ENCODE peak calls at places on chromosomes 7 and 10, in five cellular contexts. H is stimulated activated CD8-positive, alpha-beta memory T cell treated with anti-CD3 and anti-CD28 coated beads, Interleukin-7, amount 100 ng/mL, for 1 hour; P is ELR; A is activated gamma-delta T cell treated with anti-CD3 and anti-CD28 coated beads, Interleukin-2, amount 50 U/mL, for 16 hours; O is iris pigment epithelial cell. Z is an unnamed sample.

GRCh38 chr7:106425017-106425719 is 140.4 kb upstream of the NAMPT start:
- DNase-seq in H (no peak), P (peak), A (peak), O (peak), Z (no peak)

GRCh38 chr10:3889961-3890522 is 105.0 kb upstream of the KLF6 start:
- DNase-seq in H (no peak), P (peak), A (no peak), O (peak), Z (no peak)

GRCh38 chr7:55641273-55641691 is 69.0 kb upstream of the VOPP1 start:
- DNase-seq in H (no peak), P (peak), A (peak), O (peak), Z (no peak)

GRCh38 chr10:79442171-79443040 is 3.0 kb downstream of the ZCCHC24 start:
- DNase-seq in H (no peak), P (no peak), A (no peak), O (no peak), Z (no peak)

GRCh38 chr10:129694633-129695356 is 227.8 kb downstream of the MGMT start:
- DNase-seq in H (no peak), P (no peak), A (no peak), O (no peak), Z (no peak)

GRCh38 chr7:27670177-27670576 is 7.5 kb upstream of the HIBADH start:
- DNase-seq in H (no peak), P (no peak), A (no peak), O (no peak), Z (no peak)

GRCh38 chr7:128916643-128916915 is 6.1 kb upstream of the KCP start:
- DNase-seq in H (no peak), P (no peak), A (no peak), O (no peak), Z (no peak)

GRCh38 chr10:58743466-58744115 is 230.9 kb downstream of the BICC1 start:
- DNase-seq in H (no peak), P (no peak), A (no peak), O (peak), Z (no peak)

GRCh38 chr7:120060283-120060682 is 212.7 kb upstream of the KCND2 start:
- DNase-seq in H (no peak), P (no peak), A (no peak), O (peak), Z (no peak)

GRCh38 chr10:61836888-61837747 is 64.4 kb upstream of the ARID5B start:
- DNase-seq in H (no peak), P (peak), A (no peak), O (peak), Z (no peak)

GRCh38 chr7:112036071-112036470 is 170.1 kb downstream of the DOCK4 start:
- DNase-seq in H (no peak), P (peak), A (no peak), O (peak), Z (no peak)

GRCh38 chr7:122306320-122307227 is 2.0 kb upstream of the FEZF1 start:
- DNase-seq in H (no peak), P (no peak), A (no peak), O (no peak), Z (no peak)

GRCh38 chr7:101112233-101112632 is 14.7 kb upstream of the SERPINE1 start:
- DNase-seq in H (no peak), P (peak), A (no peak), O (peak), Z (no peak)

GRCh38 chr10:63738410-63738809 is 217.2 kb downstream of the REEP3 start:
- DNase-seq in H (no peak), P (peak), A (no peak), O (peak), Z (no peak)

GRCh38 chr10:5977471-5978370 is at the start of gene IL15RA:
- DNase-seq in H (peak), P (peak), A (peak), O (peak), Z (no peak)

Z was measured in cortex of kidney.